ENCODE peak calls at places on chromosomes 16 and 17, in six cellular contexts. N is neuronal stem cell, P is H9, G is IMR-90, X is mesenchymal stem cell, E is trophoblast cell. K is an unnamed sample.
A peak's percentile ranks its signal among the peaks of the same experiment; 100 is the strongest.

GRCh38 chr16:3179651-3180050 is 8.4 kb upstream of the OR1F1 start:
- DNase-seq in X (no peak), N (no peak), E (no peak), G (no peak), P (no peak), K (no peak)

GRCh38 chr16:68264128-68265077 is at the start of gene SLC7A6:
- DNase-seq in E (peak; percentile 81), G (peak; percentile 69), X (peak; percentile 81), P (peak; percentile 69), N (peak; percentile 75), K (peak; percentile 86)

GRCh38 chr17:57004944-57005579 is 27.1 kb downstream of the SCPEP1 start:
- DNase-seq in N (no peak), G (no peak), P (no peak), X (no peak), E (peak; percentile 11), K (no peak)

GRCh38 chr17:69331746-69332145 is 4.8 kb upstream of the ABCA5 start:
- DNase-seq in P (no peak), E (no peak), X (no peak), G (no peak), N (no peak), K (no peak)

GRCh38 chr17:42315402-42316156 is 27.3 kb downstream of the STAT5A start:
- DNase-seq in E (no peak), P (no peak), G (no peak), N (no peak), X (no peak), K (no peak)

GRCh38 chr16:75805946-75806345 is 79.7 kb upstream of the CPHXL start:
- DNase-seq in E (no peak), P (no peak), G (no peak), N (no peak), X (no peak), K (no peak)

GRCh38 chr17:8125196-8125946 is 1.5 kb upstream of the HES7 start:
- DNase-seq in P (peak; percentile 88), E (peak; percentile 82), N (peak; percentile 91), G (peak; percentile 60), X (peak; percentile 79), K (peak; percentile 99)

GRCh38 chr17:6455321-6455705 is 11.1 kb downstream of the PIMREG start:
- DNase-seq in E (peak; percentile 3), G (peak; percentile 17), X (no peak), N (no peak), P (peak; percentile 81), K (no peak)

GRCh38 chr17:43416998-43417891 is 18.5 kb downstream of the ARL4D start:
- DNase-seq in P (no peak), N (no peak), G (peak; percentile 37), E (no peak), X (no peak), K (no peak)

GRCh38 chr16:69089091-69089912 is 16.2 kb upstream of the HAS3 start:
- DNase-seq in N (no peak), G (peak; percentile 53), E (peak; percentile 23), X (no peak), P (peak; percentile 66), K (no peak)

GRCh38 chr17:19387921-19388521 is 1.0 kb upstream of the MFAP4 start:
- DNase-seq in G (peak; percentile 76), P (no peak), N (no peak), E (peak; percentile 95), X (peak; percentile 72), K (no peak)

GRCh38 chr16:68908000-68908313 is 64.6 kb downstream of the TANGO6 start:
- DNase-seq in E (no peak), X (peak; percentile 25), P (no peak), N (no peak), G (peak; percentile 42), K (no peak)

GRCh38 chr17:39001703-39002637 is 34.8 kb upstream of the FBXO47 start:
- DNase-seq in N (no peak), P (peak; percentile 71), E (peak; percentile 64), G (peak; percentile 13), X (peak; percentile 63), K (no peak)

GRCh38 chr17:76539631-76540271 is at the start of gene PRCD:
- DNase-seq in N (no peak), E (no peak), P (peak; percentile 58), X (peak; percentile 34), G (no peak), K (no peak)

GRCh38 chr17:45138911-45139532 is 3.5 kb downstream of the ACBD4 start:
- DNase-seq in P (peak; percentile 41), E (no peak), G (no peak), N (no peak), X (no peak), K (no peak)

GRCh38 chr17:79777166-79777843 is 643 bp upstream of the CBX2 start:
- DNase-seq in P (peak; percentile 88), X (peak; percentile 43), G (peak; percentile 32), E (no peak), N (peak; percentile 77), K (no peak)

GRCh38 chr17:66255527-66255971 is 26.3 kb upstream of the APOH start:
- DNase-seq in G (no peak), P (no peak), X (no peak), E (no peak), N (no peak), K (no peak)

GRCh38 chr16:81598083-81598482 is 153.5 kb downstream of the CMIP start:
- DNase-seq in E (no peak), P (no peak), G (no peak), X (no peak), N (no peak), K (no peak)

GRCh38 chr16:68470461-68471150 is 22.3 kb upstream of the SMPD3 start:
- DNase-seq in G (no peak), P (no peak), X (no peak), N (no peak), E (peak; percentile 28), K (no peak)

GRCh38 chr17:67666710-67667109 is 51.0 kb upstream of the NOL11 start:
- DNase-seq in X (no peak), N (no peak), E (no peak), P (no peak), G (no peak), K (no peak)

GRCh38 chr16:75506567-75506966 is 11.3 kb upstream of the CHST6 start:
- DNase-seq in P (no peak), G (peak; percentile 59), X (peak; percentile 38), N (no peak), E (peak; percentile 73), K (no peak)

GRCh38 chr17:46929413-46929812 is 6.5 kb downstream of the GOSR2 start:
- DNase-seq in X (peak; percentile 83), P (no peak), N (no peak), G (peak; percentile 48), E (peak; percentile 42), K (no peak)

GRCh38 chr17:50199651-50200446 is 1.6 kb downstream of the COL1A1 start:
- DNase-seq in G (peak; percentile 93), N (peak; percentile 68), E (peak; percentile 73), P (peak; percentile 97), X (peak; percentile 98), K (no peak)

GRCh38 chr16:86584726-86585721 is 6.7 kb downstream of the FOXL1 start:
- DNase-seq in P (no peak), X (no peak), G (no peak), N (no peak), E (no peak), K (no peak)

GRCh38 chr16:56145369-56145768 is 45.9 kb upstream of the GNAO1 start:
- DNase-seq in P (peak; percentile 28), X (no peak), N (no peak), E (no peak), G (no peak), K (no peak)

GRCh38 chr17:64411999-64412771 is 21.5 kb upstream of the PECAM1 start:
- DNase-seq in G (no peak), P (peak; percentile 84), E (peak; percentile 30), N (peak; percentile 53), X (peak; percentile 58), K (peak; percentile 59)
- H3K18ac ChIP-seq in G (no peak overlapping the region), P (peak overlapping the region; percentile 88), E (no peak overlapping the region), N (peak overlapping the region; percentile 84), X (peak overlapping the region; percentile 52), K (peak overlapping the region; percentile 95)

DNA sequence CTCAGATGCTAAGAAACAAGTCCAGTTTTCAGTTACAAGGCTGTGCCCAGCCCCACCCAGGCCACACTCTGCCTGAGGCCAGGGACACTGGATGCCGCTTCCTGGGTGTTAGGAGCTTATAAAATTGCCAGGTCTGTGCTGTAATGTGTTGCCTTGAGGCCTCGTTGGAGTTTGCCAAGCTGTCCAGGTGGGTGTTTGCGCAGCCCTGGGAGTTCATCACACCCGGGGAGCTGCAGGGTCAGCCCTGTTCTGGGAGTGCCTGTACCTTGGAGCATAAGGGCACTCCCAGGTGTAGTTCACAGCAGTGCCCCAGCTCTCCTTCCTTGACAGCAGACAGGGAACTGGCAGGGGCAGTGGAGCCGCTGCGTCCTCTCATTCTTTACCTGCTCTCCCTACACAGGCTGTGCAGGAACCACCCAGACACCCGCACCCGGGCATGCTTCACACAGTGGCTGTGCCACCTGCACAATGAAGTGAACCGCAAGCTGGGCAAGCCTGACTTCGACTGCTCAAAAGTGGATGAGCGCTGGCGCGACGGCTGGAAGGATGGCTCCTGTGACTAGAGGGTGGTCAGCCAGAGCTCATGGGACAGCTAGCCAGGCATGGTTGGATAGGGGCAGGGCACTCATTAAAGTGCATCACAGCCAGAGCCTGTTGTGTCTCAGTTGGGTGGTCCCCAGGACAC is 1.6 kb downstream of the GFER start:
- DNase-seq in X (no peak), N (no peak), G (no peak), P (no peak), E (no peak), K (no peak)
- H4K91ac ChIP-seq in X (no peak overlapping the region), N (no peak overlapping the region), G (peak overlapping the region; percentile 28), P (no peak overlapping the region), E (no peak overlapping the region), K (no peak overlapping the region)

DNA sequence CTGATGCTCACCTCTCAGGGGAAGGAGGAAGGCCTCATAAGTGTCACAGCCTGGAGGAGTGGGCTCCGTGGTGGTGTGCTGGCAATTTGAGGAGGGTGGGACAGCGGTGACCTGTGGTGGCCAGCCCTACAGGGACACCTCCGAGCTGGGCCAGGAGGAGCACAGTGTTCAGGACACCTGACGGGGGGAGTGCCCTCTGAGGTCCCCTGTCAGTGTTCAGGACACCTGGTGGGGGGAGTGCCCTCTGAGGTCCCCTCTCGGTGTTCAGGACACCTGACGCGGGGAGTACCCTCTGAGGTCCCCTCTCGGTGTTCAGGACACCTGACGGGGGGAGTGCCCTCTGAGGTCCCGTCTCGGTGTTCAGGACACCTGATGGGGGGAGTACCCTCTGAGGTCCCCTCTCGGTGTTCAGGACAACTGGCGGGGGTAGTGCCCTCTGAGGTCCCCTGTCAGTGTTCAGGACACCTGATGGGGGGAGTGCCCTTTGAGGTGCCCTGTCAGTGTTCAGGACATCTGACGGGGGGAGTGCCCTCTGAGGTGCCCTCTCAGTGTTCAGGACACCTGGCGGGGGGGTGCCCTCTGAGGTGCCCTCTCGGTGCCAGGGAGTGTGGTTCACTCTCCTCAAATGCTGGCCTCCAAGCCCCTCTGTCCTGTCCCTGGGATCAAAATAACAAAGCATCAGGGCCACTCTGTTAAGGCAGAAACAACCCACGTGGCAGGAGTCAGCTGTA is 73.4 kb upstream of the ZNF469 start:
- DNase-seq in E (no peak), G (no peak), X (no peak), N (no peak), P (no peak), K (no peak)
- H3K18ac ChIP-seq in E (no peak overlapping the region), G (peak overlapping the region; percentile 91), X (peak overlapping the region; percentile 64), N (peak overlapping the region; percentile 58), P (no peak overlapping the region), K (no peak overlapping the region)

GRCh38 chr17:70423562-70423961 is 254.2 kb downstream of the KCNJ2 start:
- DNase-seq in X (no peak), N (no peak), P (no peak), E (peak; percentile 33), G (no peak), K (no peak)

GRCh38 chr17:70420876-70421445 is 251.6 kb downstream of the KCNJ2 start:
- DNase-seq in N (no peak), G (no peak), E (peak; percentile 85), X (no peak), P (no peak), K (no peak)

GRCh38 chr17:70426752-70427151 is 257.4 kb downstream of the KCNJ2 start:
- DNase-seq in G (no peak), N (no peak), P (no peak), E (no peak), X (no peak), K (no peak)

GRCh38 chr17:70422862-70423261 is 253.5 kb downstream of the KCNJ2 start:
- DNase-seq in E (no peak), X (no peak), P (no peak), G (no peak), N (no peak), K (no peak)
- H4K91ac ChIP-seq in E (no peak overlapping the region), X (no peak overlapping the region), P (no peak overlapping the region), G (no peak overlapping the region), N (no peak overlapping the region), K (no peak overlapping the region)

K was measured in H1.